ENCODE peak calls at places on chromosome 11, in eight cellular contexts. U is heart right ventricle, F is endodermal cell, Q is IMR-90, I is lung, R is HCT116, K is Caco-2, Z is thoracic aorta. L is an unnamed sample. For H3K4me1 and H3K27me3, the result is how much of the 10 kb centered on the place peaks cover.

GRCh38 chr11:36264011-36264410 is 25.2 kb downstream of the COMMD9 start:
- DNase-seq in K (no peak), F (no peak), I (no peak), Q (no peak), Z (no peak), U (no peak), R (no peak), L (no peak)

GRCh38 chr11:66579017-66579606 is 10.7 kb upstream of the CTSF start:
- DNase-seq in I (peak), K (peak), R (peak), Q (peak), Z (peak), U (peak), F (peak), L (peak)

GRCh38 chr11:115980336-115980735 is 476.1 kb upstream of the CADM1 start:
- DNase-seq in I (no peak), Q (no peak), R (no peak), F (no peak), K (no peak), Z (no peak), U (no peak), L (no peak)

GRCh38 chr11:8217926-8218325 is 45.8 kb downstream of the LMO1 start:
- DNase-seq in I (no peak), U (no peak), F (no peak), Q (no peak), Z (no peak), K (no peak), R (no peak), L (no peak)

GRCh38 chr11:34348919-34349318 is 8.9 kb downstream of the ABTB2 start:
- DNase-seq in K (no peak), U (no peak), F (no peak), Z (no peak), R (no peak), Q (peak), I (no peak), L (no peak)

GRCh38 chr11:126999366-126999765 is 1.2 kb downstream of the KIRREL3 start:
- DNase-seq in Q (no peak), Z (no peak), R (no peak), I (no peak), F (no peak), K (no peak), U (no peak), L (no peak)

GRCh38 chr11:69644071-69644961 is 3.4 kb downstream of the CCND1 start:
- DNase-seq in U (peak), Z (no peak), F (peak), K (peak), I (peak), R (no peak), Q (peak), L (peak)

GRCh38 chr11:130897262-130898182 is 18.8 kb downstream of the SNX19 start:
- DNase-seq in U (peak), Q (peak), I (peak), Z (peak), K (no peak), R (no peak), F (no peak), L (peak)

GRCh38 chr11:104803770-104804169 is 94.5 kb downstream of the CASP12 start:
- DNase-seq in F (no peak), Z (no peak), U (no peak), K (no peak), Q (no peak), R (no peak), I (no peak), L (no peak)

GRCh38 chr11:14314127-14314526 is 44.9 kb downstream of the RRAS2 start:
- DNase-seq in Z (no peak), K (no peak), F (no peak), I (no peak), Q (no peak), R (no peak), U (no peak), L (no peak)

GRCh38 chr11:131889146-131889577 is 518.7 kb downstream of the NTM start:
- DNase-seq in R (no peak), Z (no peak), I (no peak), F (peak), U (no peak), K (no peak), Q (peak), L (no peak)

GRCh38 chr11:106091480-106092123 is 14.1 kb downstream of the AASDHPPT start:
- DNase-seq in F (no peak), Z (no peak), U (no peak), R (no peak), K (no peak), I (no peak), Q (peak), L (no peak)

GRCh38 chr11:100925935-100926334 is 203.7 kb downstream of the PGR start:
- DNase-seq in I (no peak), F (no peak), Q (peak), R (peak), K (no peak), U (no peak), Z (no peak), L (no peak)

GRCh38 chr11:130721736-130722135 is 194.5 kb downstream of the SNX19 start:
- DNase-seq in Q (peak), K (no peak), F (peak), Z (no peak), U (no peak), I (no peak), R (no peak), L (no peak)

GRCh38 chr11:125224391-125225015 is 60.0 kb downstream of the PKNOX2 start:
- DNase-seq in K (peak), Z (no peak), F (peak), R (peak), Q (peak), U (peak), I (no peak), L (peak)

GRCh38 chr11:59418151-59418550 is 8.1 kb downstream of the OR5A2 start:
- DNase-seq in K (no peak), F (no peak), Q (no peak), I (no peak), Z (no peak), R (no peak), U (no peak), L (no peak)

GRCh38 chr11:83326326-83326725 is 40.2 kb upstream of the CCDC90B start:
- DNase-seq in F (no peak), Q (no peak), Z (no peak), K (peak), I (no peak), R (no peak), U (no peak), L (no peak)

GRCh38 chr11:130024356-130024755 is 21.7 kb upstream of the PRDM10 start:
- DNase-seq in I (no peak), R (no peak), K (no peak), U (no peak), Q (no peak), F (no peak), Z (no peak), L (no peak)

GRCh38 chr11:19777032-19777341 is 64.3 kb downstream of the NAV2 start:
- DNase-seq in F (peak), Z (no peak), U (no peak), Q (no peak), R (no peak), K (peak), I (peak), L (peak)

GRCh38 chr11:12184696-12185095 is 74.3 kb downstream of the MICAL2 start:
- DNase-seq in R (no peak), K (no peak), I (no peak), U (no peak), Q (peak), Z (no peak), F (no peak), L (no peak)

GRCh38 chr11:103322861-103323260 is 213.6 kb downstream of the DYNC2H1 start:
- DNase-seq in R (no peak), K (no peak), U (no peak), Q (no peak), F (no peak), Z (no peak), I (no peak), L (no peak)

GRCh38 chr11:46456269-46456668 is 64.7 kb upstream of the CHRM4 start:
- DNase-seq in Z (no peak), I (no peak), F (no peak), R (no peak), U (no peak), K (no peak), Q (no peak), L (no peak)

GRCh38 chr11:46456676-46457432 is 65.3 kb upstream of the CHRM4 start:
- DNase-seq in Z (no peak), I (no peak), K (no peak), R (no peak), U (no peak), F (no peak), Q (no peak), L (no peak)

GRCh38 chr11:46457659-46458058 is 66.1 kb upstream of the CHRM4 start:
- DNase-seq in Q (peak), R (no peak), Z (no peak), U (no peak), K (no peak), F (no peak), I (peak), L (no peak)

GRCh38 chr11:46455816-46456215 is 64.2 kb upstream of the CHRM4 start:
- DNase-seq in Z (no peak), U (no peak), Q (no peak), R (no peak), F (no peak), K (no peak), I (no peak), L (no peak)

DNA sequence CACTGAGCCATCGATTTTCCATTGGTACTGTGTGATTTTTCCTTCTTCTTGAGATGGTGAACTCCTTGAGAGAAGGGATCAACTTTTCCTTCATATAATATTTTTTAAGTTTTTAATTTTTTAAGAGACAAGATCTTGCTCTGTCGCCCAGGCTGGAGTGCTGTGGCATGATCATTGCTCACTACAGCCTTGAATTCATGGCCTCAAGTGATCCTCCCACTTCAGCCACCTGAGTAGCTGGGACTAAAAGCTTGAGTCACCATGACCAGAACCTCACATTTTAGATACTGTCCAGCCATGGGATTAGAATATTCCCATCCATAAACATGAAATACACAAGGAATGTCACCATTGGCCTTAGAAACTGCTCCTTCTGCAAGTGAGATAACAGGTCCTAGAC is 66.9 kb upstream of the CHRM4 start:
- DNase-seq in U (no peak), Z (no peak), R (no peak), Q (no peak), I (no peak), F (no peak), K (no peak), L (no peak)
- H3K4me1 ChIP-seq in U (under half), Z (under half), R (under half), Q (under half), I (under half), F (under half), K (under half), L (under half)

GRCh38 chr11:119093666-119093950 is 8.0 kb downstream of the DPAGT1 start:
- DNase-seq in K (no peak), Z (no peak), I (no peak), Q (no peak), R (no peak), U (no peak), F (no peak), L (no peak)

GRCh38 chr11:119095066-119095880 is 6.4 kb downstream of the DPAGT1 start:
- DNase-seq in F (peak), U (peak), R (peak), Q (peak), I (peak), Z (peak), K (peak), L (peak)

GRCh38 chr11:119093951-119094815 is 7.5 kb downstream of the DPAGT1 start:
- DNase-seq in Z (no peak), U (no peak), I (peak), Q (peak), R (no peak), F (peak), K (peak), L (peak)

GRCh38 chr11:119092880-119093665 is 8.4 kb downstream of the HMBS start:
- DNase-seq in F (no peak), R (no peak), U (no peak), Q (peak), Z (no peak), I (no peak), K (no peak), L (no peak)

GRCh38 chr11:119094816-119095065 is 6.9 kb downstream of the DPAGT1 start:
- DNase-seq in Z (peak), U (peak), Q (peak), F (no peak), K (peak), R (no peak), I (no peak), L (peak)
- TF ChIP-seq CTCF in Z (peak), U (peak), Q (peak), F (peak), K (peak), R (no peak), I (peak), L (peak)

GRCh38 chr11:122981388-122982264 is at the start of gene BSX:
- DNase-seq in Z (no peak), R (no peak), I (peak), Q (peak), U (peak), K (peak), F (peak), L (peak)
- H3K27me3 ChIP-seq in Z (half or more), R (half or more), I (under half), Q (half or more), U (half or more), K (under half), F (half or more), L (under half)

DNA sequence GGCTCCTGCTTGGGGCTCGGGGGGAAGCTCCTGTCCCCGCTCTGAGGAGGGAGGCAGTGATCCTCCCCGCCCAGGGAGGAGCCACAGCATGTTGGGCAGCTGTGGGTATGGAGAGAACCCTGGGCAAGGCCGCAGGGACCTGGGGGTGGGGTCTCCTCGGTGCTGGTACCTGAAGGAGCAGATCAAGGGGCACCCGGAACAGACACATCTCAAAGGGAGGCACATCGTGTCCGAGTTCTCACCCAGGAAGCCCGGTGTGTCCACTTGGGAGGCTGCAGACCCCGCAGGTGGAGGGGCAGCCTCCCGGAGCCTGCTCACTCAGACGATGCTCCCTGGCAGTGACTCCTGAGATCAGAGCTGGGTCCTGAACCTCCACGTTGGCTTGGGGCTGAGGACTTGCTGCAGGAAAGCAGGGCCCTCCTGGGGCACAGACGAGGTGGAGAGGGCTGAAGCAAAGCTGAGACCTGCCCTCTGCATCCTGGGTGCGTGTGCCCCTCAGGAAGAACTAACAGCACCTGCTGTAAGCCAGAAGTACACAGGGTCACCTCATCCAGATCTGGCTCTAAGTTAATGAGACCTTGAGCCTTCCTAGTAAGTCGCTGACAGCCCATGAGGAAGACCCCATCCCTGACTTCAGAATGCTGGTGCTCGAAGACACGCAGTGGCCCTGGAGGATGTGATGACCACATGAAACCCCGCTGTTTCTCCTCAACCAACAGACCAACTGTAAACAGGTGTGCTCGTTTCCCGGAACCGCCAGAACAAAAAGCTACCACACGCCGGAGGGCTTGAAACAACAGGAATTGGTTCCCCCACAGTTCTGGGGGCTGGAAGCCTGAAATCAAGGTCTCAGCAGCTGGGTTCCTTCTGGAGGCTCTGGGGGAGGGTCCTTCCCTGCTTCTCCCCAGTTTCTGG is 5.9 kb upstream of the OSBPL5 start:
- DNase-seq in U (no peak), I (no peak), F (no peak), R (no peak), Z (no peak), K (no peak), Q (no peak), L (no peak)
- H3K4me1 ChIP-seq in U (under half), I (under half), F (under half), R (under half), Z (under half), K (under half), Q (under half), L (under half)

GRCh38 chr11:65477271-65478029 is 21.4 kb upstream of the MALAT1 start:
- DNase-seq in F (peak), Q (peak), U (peak), Z (peak), I (peak), R (no peak), K (peak), L (peak)

GRCh38 chr11:65482306-65482850 is 16.5 kb upstream of the MALAT1 start:
- DNase-seq in I (no peak), Q (no peak), R (no peak), K (no peak), F (no peak), Z (no peak), U (no peak), L (no peak)

GRCh38 chr11:65476632-65477270 is 22.1 kb upstream of the MALAT1 start:
- DNase-seq in Q (no peak), Z (no peak), F (no peak), U (no peak), R (no peak), K (no peak), I (no peak), L (peak)

GRCh38 chr11:65478411-65479183 is 20.2 kb upstream of the MALAT1 start:
- DNase-seq in I (peak), K (peak), U (peak), Q (peak), F (peak), Z (no peak), R (no peak), L (peak)

DNA sequence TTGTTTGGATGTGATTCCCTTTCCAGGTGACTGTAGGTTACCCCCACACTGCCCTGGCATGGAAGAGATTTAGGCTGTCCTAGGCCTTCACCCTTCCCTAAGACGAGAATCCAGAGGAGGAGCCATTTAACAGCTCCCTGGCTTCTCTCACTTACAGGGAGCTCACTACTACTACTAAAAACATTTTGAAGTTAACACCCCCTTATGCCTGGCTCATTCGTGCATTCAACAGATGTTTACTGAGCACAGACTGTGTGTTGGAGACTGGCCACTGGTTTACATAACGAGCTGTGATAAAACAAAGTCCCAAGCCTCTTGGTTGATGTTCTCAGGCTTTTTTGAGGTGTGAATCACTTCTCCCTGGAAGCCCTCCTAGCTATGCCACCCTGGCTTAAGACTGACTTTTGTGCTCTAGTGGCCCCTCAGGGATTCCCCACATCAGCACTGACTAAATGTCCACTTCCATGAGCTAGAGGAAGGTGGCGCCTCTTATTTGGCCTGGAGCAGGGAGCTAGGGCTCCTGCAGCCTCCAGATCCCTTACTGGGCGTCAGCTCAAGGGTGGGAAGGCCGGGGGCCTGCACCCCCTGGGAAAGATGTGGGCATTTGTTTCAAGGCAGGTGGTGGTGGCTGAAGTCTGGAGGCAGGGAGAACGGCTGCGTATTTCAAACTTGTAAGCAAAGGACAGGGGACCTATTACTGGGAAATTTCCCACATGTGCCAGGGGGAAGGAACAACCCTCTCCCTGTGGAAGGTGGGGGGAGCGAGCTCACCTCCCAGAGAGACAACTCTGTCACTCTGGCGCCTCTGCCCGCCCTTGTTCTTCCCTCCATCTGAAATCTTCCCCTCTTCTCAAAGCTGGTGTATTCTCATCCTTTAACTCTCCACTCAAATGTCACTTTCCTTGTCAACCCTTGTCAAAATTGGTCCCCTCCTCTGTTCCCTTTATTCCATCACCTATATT is 19.4 kb upstream of the MALAT1 start:
- DNase-seq in F (peak), I (no peak), Z (peak), K (peak), Q (peak), U (peak), R (no peak), L (peak)
- TF ChIP-seq CTCF in F (peak), I (peak), Z (peak), K (peak), Q (peak), U (peak), R (no peak), L (no peak)

DNA sequence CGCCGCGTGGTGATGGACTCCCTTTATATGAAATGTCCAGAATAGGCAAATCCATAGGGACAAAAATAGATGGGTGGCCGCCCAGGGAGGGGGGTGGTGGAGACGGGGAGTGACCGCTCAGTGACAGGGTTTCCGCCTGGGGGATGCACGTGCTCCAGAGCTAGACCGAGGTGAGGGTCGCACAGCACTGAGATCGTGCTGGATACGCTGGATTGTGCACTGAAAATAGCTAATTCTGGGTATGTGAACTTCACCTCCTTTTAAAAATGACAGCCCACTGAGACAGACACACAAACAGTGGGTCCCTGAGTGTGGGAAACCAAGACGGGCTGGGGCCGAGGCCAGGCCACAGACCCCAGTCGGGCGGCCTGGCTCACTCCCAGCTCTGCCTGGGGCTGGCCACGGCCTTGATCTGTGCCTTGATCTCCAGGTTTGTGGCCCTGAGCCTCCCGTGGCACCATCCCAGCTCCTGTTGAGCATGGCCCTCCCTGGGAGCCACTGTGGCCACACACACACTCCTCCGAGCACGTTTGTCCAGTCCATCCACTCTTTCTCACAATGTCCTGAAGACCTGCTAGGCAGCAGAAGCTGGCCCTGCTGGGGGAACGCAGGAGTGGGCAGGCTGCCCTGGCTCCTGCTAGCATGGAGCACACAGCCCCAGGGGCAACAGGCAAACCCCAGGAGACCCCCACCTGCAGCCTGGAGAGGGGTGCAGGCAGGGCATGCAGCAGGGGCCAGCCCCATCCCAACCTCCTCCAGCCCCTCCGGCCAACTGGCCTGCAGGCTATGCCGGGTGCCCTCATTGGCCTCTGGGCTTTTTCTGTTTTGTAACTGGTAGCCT is 41.0 kb upstream of the TH start:
- DNase-seq in Z (no peak), K (no peak), U (peak), R (no peak), F (peak), Q (no peak), I (no peak), L (peak)
- H3K27me3 ChIP-seq in Z (under half), K (under half), U (under half), R (under half), F (under half), Q (under half), I (under half), L (under half)

L was measured in pancreas.